ENCODE peak calls at places on chromosomes 16 and 17, in four cellular contexts. J, R, H and G are unnamed samples.

GRCh38 chr16:65117701-65118448 is 4.0 kb downstream of the CDH11 start:
- DNase-seq in J (peak; percentile 33), R (peak; percentile 59), H (peak; percentile 57), G (peak; percentile 0)

GRCh38 chr16:85037050-85037410 is 9.4 kb downstream of the KIAA0513 start:
- DNase-seq in J (peak; percentile 38), R (no peak), H (peak; percentile 54), G (peak; percentile 96)

GRCh38 chr17:14152726-14153125 is 83.4 kb downstream of the COX10 start:
- DNase-seq in J (no peak), R (no peak), H (no peak), G (no peak)

GRCh38 chr16:3655791-3656490 is 1.4 kb downstream of the DNASE1 start:
- DNase-seq in J (no peak), R (no peak), H (no peak), G (no peak)

GRCh38 chr17:37824534-37825485 is 80.0 kb upstream of the HNF1B start:
- DNase-seq in J (no peak), R (peak; percentile 62), H (no peak), G (no peak)

GRCh38 chr16:86517033-86517432 is 6.7 kb downstream of the FOXF1 start:
- DNase-seq in J (no peak), R (no peak), H (no peak), G (no peak)

GRCh38 chr17:47862621-47863440 is 11.9 kb upstream of the SP6 start:
- DNase-seq in J (no peak), R (no peak), H (peak; percentile 41), G (peak; percentile 66)

GRCh38 chr17:50689251-50689650 is 18.5 kb downstream of the ANKRD40 start:
- DNase-seq in J (no peak), R (no peak), H (no peak), G (no peak)

GRCh38 chr17:2321399-2321798 is 14.9 kb downstream of the TSR1 start:
- DNase-seq in J (no peak), R (no peak), H (no peak), G (no peak)

GRCh38 chr17:78873519-78874340 is 29.3 kb downstream of the CEP295NL start:
- DNase-seq in J (no peak), R (no peak), H (no peak), G (no peak)

GRCh38 chr16:10618710-10619209 is 38.4 kb upstream of the EMP2 start:
- DNase-seq in J (no peak), R (no peak), H (no peak), G (no peak)

GRCh38 chr17:51119415-51120356 is 982 bp downstream of the SPAG9 start:
- DNase-seq in J (no peak), R (peak; percentile 65), H (no peak), G (peak; percentile 38)

GRCh38 chr16:85490971-85491771 is 122.0 kb upstream of the GSE1 start:
- DNase-seq in J (peak; percentile 79), R (peak; percentile 53), H (peak; percentile 30), G (peak; percentile 31)

GRCh38 chr16:2296662-2297505 is 29.0 kb upstream of the RNPS1 start:
- DNase-seq in J (peak; percentile 76), R (peak; percentile 54), H (peak; percentile 15), G (peak; percentile 8)

GRCh38 chr16:84950906-84951305 is 60.4 kb downstream of the ZDHHC7 start:
- DNase-seq in J (peak; percentile 59), R (peak; percentile 69), H (no peak), G (no peak)

GRCh38 chr17:7557147-7557764 is 1.3 kb upstream of the TNFSF13 start:
- DNase-seq in J (no peak), R (peak; percentile 42), H (no peak), G (no peak)

GRCh38 chr17:15290186-15290536 is 25.0 kb upstream of the PMP22 start:
- DNase-seq in J (no peak), R (no peak), H (no peak), G (no peak)

GRCh38 chr16:4892356-4893102 is 44.4 kb downstream of the PPL start:
- DNase-seq in J (peak; percentile 37), R (no peak), H (no peak), G (no peak)

GRCh38 chr17:81683584-81684441 is at the start of the genes ARL16 and HGS:
- DNase-seq in J (peak; percentile 96), R (peak; percentile 99), H (peak; percentile 92), G (peak; percentile 100)

GRCh38 chr16:726438-727290 is at the start of the genes CCDC78 and HAGHL:
- DNase-seq in J (peak; percentile 86), R (no peak), H (no peak), G (no peak)

GRCh38 chr17:34562387-34562786 is 17.0 kb upstream of the TMEM132E start:
- DNase-seq in J (peak; percentile 54), R (no peak), H (no peak), G (no peak)

GRCh38 chr16:69329369-69330285 is 761 bp downstream of the PDF start:
- DNase-seq in J (no peak), R (no peak), H (no peak), G (no peak)

GRCh38 chr17:27540300-27541105 is 84.3 kb downstream of the KSR1 start:
- DNase-seq in J (no peak), R (peak; percentile 66), H (no peak), G (no peak)

GRCh38 chr16:67697407-67697806 is 21.7 kb downstream of the GFOD2 start:
- DNase-seq in J (no peak), R (no peak), H (no peak), G (no peak)

GRCh38 chr16:25108054-25108453 is 3.5 kb upstream of the LCMT1 start:
- DNase-seq in J (peak; percentile 27), R (peak; percentile 59), H (no peak), G (no peak)

GRCh38 chr16:87062569-87063442 is 254.4 kb downstream of the C16orf95 start:
- DNase-seq in J (peak; percentile 96), R (peak; percentile 49), H (peak; percentile 30), G (peak; percentile 62)

GRCh38 chr17:82333279-82334171 is at the start of gene SECTM1:
- DNase-seq in J (no peak), R (no peak), H (no peak), G (no peak)

GRCh38 chr17:19303367-19303776 is 59.2 kb downstream of the B9D1 start:
- DNase-seq in J (no peak), R (no peak), H (no peak), G (no peak)

GRCh38 chr17:19978206-19978802 is 676 bp upstream of the AKAP10 start:
- DNase-seq in J (no peak), R (no peak), H (no peak), G (no peak)

GRCh38 chr17:11738151-11738550 is 139.9 kb downstream of the DNAH9 start:
- DNase-seq in J (no peak), R (no peak), H (no peak), G (no peak)

GRCh38 chr16:82808036-82808435 is 181.3 kb downstream of the CDH13 start:
- DNase-seq in J (no peak), R (no peak), H (no peak), G (no peak)

GRCh38 chr16:59412275-59412841 is 678.2 kb upstream of the GOT2 start:
- DNase-seq in J (no peak), R (no peak), H (peak; percentile 2), G (no peak)

DNA sequence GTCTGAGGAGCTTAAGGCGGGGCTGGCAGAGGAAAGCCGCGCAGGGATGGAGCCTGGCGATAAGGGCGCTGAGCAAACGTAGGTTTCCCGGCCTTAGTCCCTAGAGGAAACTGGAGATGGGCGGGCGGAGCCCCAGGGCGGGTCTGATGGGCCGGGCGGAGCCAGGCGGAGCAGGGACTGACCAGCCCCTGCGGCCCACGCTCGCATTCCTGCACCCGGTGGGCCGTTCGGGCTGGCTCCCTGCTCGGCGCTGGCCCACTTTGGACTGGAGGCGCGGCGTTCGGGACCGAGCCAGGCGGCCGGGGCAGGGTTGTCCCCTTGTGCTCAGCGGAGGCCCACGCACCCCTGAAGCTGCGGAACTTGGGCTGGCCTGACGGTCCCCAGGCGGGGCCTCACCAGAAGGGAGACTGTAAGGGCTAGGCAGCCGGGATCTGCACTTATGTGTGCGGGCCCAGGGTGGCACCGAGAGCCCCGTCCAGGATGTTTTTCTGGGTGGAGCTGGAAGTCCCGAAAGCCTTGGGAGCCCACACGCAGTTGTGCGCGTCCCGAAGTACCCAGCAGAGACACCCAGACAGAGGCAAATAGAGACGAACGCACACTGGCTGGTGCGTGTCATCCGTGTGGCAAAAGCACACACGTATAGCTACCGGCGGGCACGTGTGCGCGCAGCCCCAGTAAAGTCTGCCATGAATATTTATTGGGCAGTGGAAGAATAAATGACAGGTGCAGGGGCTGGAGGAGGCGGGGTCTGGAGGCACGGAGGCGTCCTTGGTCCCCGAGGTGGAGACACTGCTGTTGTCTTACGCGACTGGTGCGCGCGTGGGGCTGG is 1.4 kb downstream of the PYDC1 start:
- DNase-seq in J (peak; percentile 98), R (peak; percentile 39), H (no peak), G (peak; percentile 63)
- TF ChIP-seq TCF7L2 in J (peak; percentile 53), R (no peak), H (no peak), G (no peak)

GRCh38 chr17:73785466-73785865 is 141.2 kb upstream of the SDK2 start:
- DNase-seq in J (no peak), R (no peak), H (no peak), G (no peak)

GRCh38 chr17:73782231-73782630 is 138.0 kb upstream of the SDK2 start:
- DNase-seq in J (no peak), R (no peak), H (no peak), G (no peak)

GRCh38 chr17:73783382-73783766 is 139.1 kb upstream of the SDK2 start:
- DNase-seq in J (no peak), R (no peak), H (no peak), G (no peak)

GRCh38 chr17:73782641-73783381 is 138.6 kb upstream of the SDK2 start:
- DNase-seq in J (peak; percentile 40), R (no peak), H (no peak), G (peak; percentile 74)

GRCh38 chr17:73784015-73784603 is 139.9 kb upstream of the SDK2 start:
- DNase-seq in J (no peak), R (no peak), H (no peak), G (no peak)
- TF ChIP-seq TCF7L2 in J (no peak), R (no peak), H (no peak), G (no peak)

GRCh38 chr17:58336456-58337094 is 8.0 kb upstream of the TSPOAP1 start:
- DNase-seq in J (no peak), R (no peak), H (no peak), G (no peak)

GRCh38 chr17:58335061-58335731 is 6.6 kb upstream of the TSPOAP1 start:
- DNase-seq in J (no peak), R (no peak), H (no peak), G (no peak)

GRCh38 chr17:58337126-58337599 is 8.6 kb upstream of the TSPOAP1 start:
- DNase-seq in J (no peak), R (no peak), H (no peak), G (no peak)

GRCh38 chr17:58334661-58335060 is 6.1 kb upstream of the TSPOAP1 start:
- DNase-seq in J (no peak), R (no peak), H (no peak), G (no peak)

DNA sequence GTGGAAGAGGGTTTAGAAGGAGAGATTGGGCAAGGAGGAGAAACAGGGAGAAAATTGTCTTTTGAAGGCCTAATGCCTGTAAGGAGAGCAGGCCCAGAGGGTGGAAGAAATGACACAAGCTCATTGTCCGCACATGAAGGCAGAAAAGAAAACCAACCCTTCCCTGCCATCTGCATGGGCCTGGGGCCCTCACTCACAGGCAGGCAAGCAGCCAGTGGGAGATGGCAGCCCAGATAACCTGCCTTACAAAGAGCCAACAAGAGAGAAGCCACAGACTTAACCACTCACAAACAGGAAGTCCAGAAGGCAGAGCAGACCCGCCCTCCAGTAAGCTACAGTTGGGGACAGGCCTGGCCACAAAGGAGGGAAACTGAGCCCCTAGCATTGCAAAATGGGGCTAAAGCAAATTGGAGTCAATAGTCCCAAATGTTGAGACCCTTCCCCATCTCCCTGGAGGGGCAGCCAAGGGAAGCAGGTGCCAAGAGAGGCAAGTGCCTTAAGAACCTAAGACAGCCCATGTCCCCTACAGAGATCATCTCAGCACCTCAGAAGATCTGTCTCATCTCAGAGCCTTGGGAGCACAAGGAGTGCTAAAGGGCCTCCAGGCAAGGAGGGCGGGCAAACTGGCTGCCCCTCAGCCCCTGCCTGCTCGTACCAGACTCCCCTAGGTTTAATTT is 7.3 kb upstream of the TSPOAP1 start:
- DNase-seq in J (no peak), R (peak; percentile 63), H (no peak), G (no peak)
- TF ChIP-seq TCF7L2 in J (no peak), R (no peak), H (no peak), G (no peak)

GRCh38 chr17:39951924-39952664 is 10.7 kb upstream of the GSDMA start:
- DNase-seq in J (no peak), R (no peak), H (no peak), G (no peak)
- TF ChIP-seq TCF7L2 in J (no peak), R (no peak), H (no peak), G (no peak)